ENCODE peak calls at places on chromosomes 12 and 14, in five cellular contexts. U is uterus, M is AG04450, S is ovary, L is choroid plexus epithelial cell. Y is an unnamed sample.

GRCh38 chr12:6462234-6462995 is 8.1 kb downstream of the VAMP1 start:
- DNase-seq in L (no peak), S (no peak), U (no peak), M (no peak), Y (no peak)

GRCh38 chr14:100221419-100222218 is 17.3 kb upstream of the YY1 start:
- DNase-seq in S (no peak), M (no peak), U (peak), L (peak), Y (peak)

GRCh38 chr12:54384591-54385041 is at the start of gene ZNF385A:
- DNase-seq in L (no peak), U (no peak), M (no peak), S (no peak), Y (no peak)

GRCh38 chr12:53603804-53604203 is 22.4 kb downstream of the ATF7 start:
- DNase-seq in M (no peak), U (no peak), S (no peak), L (no peak), Y (no peak)

GRCh38 chr12:10982244-10982643 is 4.5 kb downstream of the TAS2R50 start:
- DNase-seq in S (no peak), L (no peak), U (no peak), M (no peak), Y (no peak)

GRCh38 chr12:79673334-79673733 is 17.4 kb downstream of the PAWR start:
- DNase-seq in S (no peak), U (no peak), L (no peak), M (no peak), Y (no peak)

GRCh38 chr12:11705010-11705409 is 55.5 kb downstream of the ETV6 start:
- DNase-seq in U (no peak), S (no peak), M (peak), L (peak), Y (peak)

GRCh38 chr12:1781770-1782169 is 38.6 kb upstream of the LRTM2 start:
- DNase-seq in M (peak), L (peak), S (no peak), U (no peak), Y (no peak)

GRCh38 chr12:128388461-128388921 is 121.5 kb downstream of the TMEM132C start:
- DNase-seq in S (peak), M (no peak), L (no peak), U (peak), Y (no peak)

GRCh38 chr12:79658221-79658620 is 32.5 kb downstream of the PAWR start:
- DNase-seq in S (no peak), L (no peak), M (no peak), U (no peak), Y (no peak)

GRCh38 chr14:53663709-53664108 is 292.9 kb downstream of the BMP4 start:
- DNase-seq in U (peak), S (no peak), L (peak), M (no peak), Y (peak)

GRCh38 chr14:102819176-102819628 is 42.0 kb downstream of the TRAF3 start:
- DNase-seq in M (no peak), U (no peak), L (no peak), S (no peak), Y (no peak)

GRCh38 chr12:124545508-124546418 is 21.6 kb downstream of the NCOR2 start:
- DNase-seq in U (no peak), L (peak), M (no peak), S (peak), Y (no peak)

GRCh38 chr14:81991998-81992397 is 458.3 kb upstream of the SEL1L start:
- DNase-seq in U (no peak), S (no peak), L (peak), M (no peak), Y (peak)

GRCh38 chr14:93764211-93764659 is 24.1 kb downstream of the PRIMA1 start:
- DNase-seq in M (no peak), S (no peak), L (peak), U (peak), Y (peak)

GRCh38 chr12:49823350-49823749 is 4.9 kb downstream of the NCKAP5L start:
- DNase-seq in U (no peak), S (no peak), L (no peak), M (no peak), Y (no peak)

GRCh38 chr14:100305446-100306255 is 593 bp downstream of the SLC25A29 start:
- DNase-seq in S (peak), U (peak), M (no peak), L (no peak), Y (no peak)

GRCh38 chr12:130484221-130484620 is 146.5 kb downstream of the PIWIL1 start:
- DNase-seq in M (no peak), L (no peak), U (no peak), S (no peak), Y (no peak)

GRCh38 chr12:58711968-58712367 is 208.3 kb downstream of the LRIG3 start:
- DNase-seq in M (peak), L (peak), U (no peak), S (no peak), Y (no peak)

GRCh38 chr12:34404377-34405285 is 382.3 kb downstream of the ALG10 start:
- DNase-seq in U (peak), S (peak), M (no peak), L (no peak), Y (no peak)

GRCh38 chr14:22099942-22100763 is 426.5 kb upstream of the OR4E1 start:
- DNase-seq in S (peak), L (peak), M (peak), U (peak), Y (peak)

GRCh38 chr14:100558966-100559365 is 28.3 kb downstream of the BEGAIN start:
- DNase-seq in U (no peak), M (no peak), L (no peak), S (no peak), Y (no peak)

GRCh38 chr14:98198385-98198784 is 1073.6 kb downstream of the BCL11B start:
- DNase-seq in S (no peak), L (no peak), U (no peak), M (no peak), Y (no peak)

GRCh38 chr12:92039048-92039447 is 106.6 kb downstream of the BTG1 start:
- DNase-seq in U (no peak), L (no peak), S (no peak), M (no peak), Y (no peak)

GRCh38 chr12:28844718-28845117 is 304.4 kb upstream of the FAR2 start:
- DNase-seq in S (no peak), L (no peak), M (no peak), U (no peak), Y (no peak)

GRCh38 chr12:52802442-52802841 is 6.5 kb upstream of the KRT3 start:
- DNase-seq in L (no peak), U (no peak), S (no peak), M (no peak), Y (no peak)

GRCh38 chr12:107986183-107986582 is 142.9 kb upstream of the WSCD2 start:
- DNase-seq in M (no peak), S (no peak), U (no peak), L (no peak), Y (no peak)

GRCh38 chr12:107984973-107985372 is 144.1 kb upstream of the WSCD2 start:
- DNase-seq in M (no peak), L (no peak), S (no peak), U (no peak), Y (no peak)

GRCh38 chr12:107992870-107993451 is 136.1 kb upstream of the WSCD2 start:
- DNase-seq in S (no peak), U (no peak), L (peak), M (no peak), Y (peak)

GRCh38 chr12:107992016-107992415 is 137.1 kb upstream of the WSCD2 start:
- DNase-seq in S (no peak), U (no peak), L (no peak), M (no peak), Y (no peak)

DNA sequence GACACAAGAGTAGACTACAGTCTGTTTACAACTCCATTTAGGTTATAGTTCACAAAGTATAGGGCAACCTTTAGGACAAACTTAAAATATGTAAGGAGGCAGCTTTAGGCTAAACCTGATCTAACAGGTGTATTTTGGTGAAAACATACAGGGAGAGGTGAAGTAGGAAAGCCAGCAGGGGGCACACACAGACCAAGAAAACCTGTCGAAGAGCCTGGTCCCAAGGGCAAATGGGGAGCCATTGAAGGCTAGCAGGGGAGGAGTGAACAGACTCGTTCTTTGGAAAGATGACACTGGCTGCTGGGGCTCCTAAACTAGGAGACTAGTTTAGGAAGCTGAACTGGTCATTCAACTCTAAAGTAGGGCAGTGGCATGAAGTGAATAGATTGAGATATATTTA is 138.8 kb upstream of the WSCD2 start:
- DNase-seq in S (no peak), U (peak), M (no peak), L (peak), Y (peak)
- TF ChIP-seq CTCF in S (no peak), U (peak), M (peak), L (peak), Y (peak)

GRCh38 chr14:59482471-59483331 is 1.5 kb downstream of the L3HYPDH start:
- DNase-seq in S (no peak), U (peak), L (peak), M (peak), Y (peak)
- TF ChIP-seq CTCF in S (no peak), U (no peak), L (no peak), M (no peak), Y (no peak)

DNA sequence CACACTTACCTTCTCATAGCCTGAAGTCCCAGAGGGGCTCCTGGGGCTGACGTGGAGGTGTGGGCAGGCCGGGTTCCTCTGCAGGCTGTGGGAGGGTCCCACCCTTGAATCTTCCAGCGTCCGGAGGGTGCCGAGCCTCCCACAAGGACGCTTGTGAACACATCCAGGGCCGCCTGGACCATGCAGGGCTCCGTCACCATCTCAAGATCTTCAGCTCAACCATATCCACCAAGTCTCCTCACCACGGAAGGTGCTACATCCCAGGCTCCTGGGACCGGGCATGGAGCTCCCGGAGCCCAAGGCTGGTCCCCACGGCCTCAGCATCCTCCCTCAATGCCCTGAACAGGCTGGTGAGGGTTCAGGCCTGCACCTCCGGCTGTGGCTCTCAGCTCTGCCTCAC is 10.7 kb upstream of the FBRSL1 start:
- DNase-seq in M (no peak), U (no peak), L (no peak), S (no peak), Y (no peak)
- TF ChIP-seq CTCF in M (no peak), U (no peak), L (no peak), S (no peak), Y (no peak)

GRCh38 chr14:84420236-84420635 is 1109.7 kb upstream of the FLRT2 start:
- DNase-seq in S (no peak), L (peak), M (no peak), U (no peak), Y (no peak)

GRCh38 chr14:84425968-84426367 is 1104.0 kb upstream of the FLRT2 start:
- DNase-seq in U (no peak), S (no peak), L (no peak), M (no peak), Y (no peak)

GRCh38 chr14:84421611-84422010 is 1108.3 kb upstream of the FLRT2 start:
- DNase-seq in L (no peak), U (no peak), S (no peak), M (no peak), Y (peak)
- TF ChIP-seq CTCF in L (no peak), U (no peak), S (no peak), M (no peak), Y (no peak)

GRCh38 chr12:94078138-94078723 is 70.1 kb upstream of the PLXNC1 start:
- DNase-seq in U (no peak), L (no peak), S (no peak), M (no peak), Y (no peak)

GRCh38 chr12:94077209-94077608 is 71.2 kb upstream of the PLXNC1 start:
- DNase-seq in L (no peak), M (no peak), S (no peak), U (no peak), Y (no peak)

GRCh38 chr12:94073441-94074051 is 74.8 kb upstream of the PLXNC1 start:
- DNase-seq in M (no peak), U (no peak), S (no peak), L (peak), Y (no peak)

GRCh38 chr12:94074216-94074969 is 74.0 kb upstream of the PLXNC1 start:
- DNase-seq in L (no peak), U (peak), S (no peak), M (no peak), Y (no peak)

GRCh38 chr12:94074970-94075695 is 73.2 kb upstream of the PLXNC1 start:
- DNase-seq in L (peak), S (peak), U (peak), M (peak), Y (peak)
- TF ChIP-seq CTCF in L (peak), S (peak), U (peak), M (peak), Y (peak)

Y was measured in MCF 10A.